ENCODE peak calls at places on chromosome 7, in four cellular contexts. L is K562, E is WTC11, T is HepG2. Y is an unnamed sample.

GRCh38 chr7:98399903-98400537 is 870 bp downstream of the BAIAP2L1 start:
- DNase-seq in T (no peak), L (no peak), E (peak), Y (peak)

GRCh38 chr7:28573059-28573553 is 160.8 kb downstream of the CREB5 start:
- DNase-seq in E (no peak), T (peak), L (no peak), Y (peak)

GRCh38 chr7:104548861-104549260 is 220.5 kb downstream of the LHFPL3 start:
- DNase-seq in E (no peak), L (peak), T (no peak), Y (no peak)

GRCh38 chr7:7971308-7972040 is 2.9 kb downstream of the GLCCI1 start:
- DNase-seq in E (no peak), T (no peak), L (no peak), Y (no peak)

GRCh38 chr7:35729061-35729783 is 34.3 kb upstream of the HERPUD2 start:
- DNase-seq in E (no peak), L (no peak), T (no peak), Y (no peak)

GRCh38 chr7:71419546-71420337 is 287.8 kb downstream of the GALNT17 start:
- DNase-seq in E (no peak), T (no peak), L (no peak), Y (no peak)

GRCh38 chr7:14748461-14748860 is 154.1 kb downstream of the DGKB start:
- DNase-seq in T (no peak), L (no peak), E (no peak), Y (no peak)

GRCh38 chr7:151697515-151697895 is 177.8 kb upstream of the RHEB start:
- DNase-seq in L (no peak), E (no peak), T (no peak), Y (no peak)

GRCh38 chr7:6258440-6259182 is 13.8 kb downstream of the CYTH3 start:
- DNase-seq in L (no peak), T (no peak), E (no peak), Y (no peak)

GRCh38 chr7:155787171-155787851 is 25.0 kb downstream of the SHH start:
- DNase-seq in L (no peak), T (no peak), E (no peak), Y (peak)

GRCh38 chr7:30032310-30033125 is 4.3 kb downstream of the PLEKHA8 start:
- DNase-seq in E (no peak), L (no peak), T (no peak), Y (peak)

GRCh38 chr7:44565097-44565794 is 8.5 kb downstream of the DDX56 start:
- DNase-seq in E (peak), T (peak), L (peak), Y (peak)

GRCh38 chr7:45921699-45922519 is 837 bp upstream of the IGFBP3 start:
- DNase-seq in L (no peak), E (peak), T (peak), Y (peak)
- TF ChIP-seq FOXJ3 in L (no peak), E (no peak), T (no peak), Y (no peak)

GRCh38 chr7:51878869-51879268 is 562.3 kb upstream of the COBL start:
- DNase-seq in L (no peak), T (no peak), E (peak), Y (no peak)
- TF ChIP-seq FOXJ3 in L (no peak), T (no peak), E (no peak), Y (no peak)

GRCh38 chr7:120738816-120739215 is 119.1 kb downstream of the TSPAN12 start:
- DNase-seq in E (no peak), L (no peak), T (no peak), Y (no peak)
- TF ChIP-seq FOXJ3 in E (no peak), L (no peak), T (no peak), Y (no peak)

GRCh38 chr7:130993671-130994365 is 259.8 kb upstream of the KLF14 start:
- DNase-seq in T (no peak), L (no peak), E (no peak), Y (no peak)

GRCh38 chr7:130989006-130989795 is 255.2 kb upstream of the KLF14 start:
- DNase-seq in E (no peak), L (no peak), T (no peak), Y (no peak)

GRCh38 chr7:130987092-130987491 is 253.1 kb upstream of the KLF14 start:
- DNase-seq in E (no peak), L (no peak), T (peak), Y (no peak)

GRCh38 chr7:130988443-130988842 is 254.4 kb upstream of the KLF14 start:
- DNase-seq in E (no peak), L (no peak), T (no peak), Y (peak)

DNA sequence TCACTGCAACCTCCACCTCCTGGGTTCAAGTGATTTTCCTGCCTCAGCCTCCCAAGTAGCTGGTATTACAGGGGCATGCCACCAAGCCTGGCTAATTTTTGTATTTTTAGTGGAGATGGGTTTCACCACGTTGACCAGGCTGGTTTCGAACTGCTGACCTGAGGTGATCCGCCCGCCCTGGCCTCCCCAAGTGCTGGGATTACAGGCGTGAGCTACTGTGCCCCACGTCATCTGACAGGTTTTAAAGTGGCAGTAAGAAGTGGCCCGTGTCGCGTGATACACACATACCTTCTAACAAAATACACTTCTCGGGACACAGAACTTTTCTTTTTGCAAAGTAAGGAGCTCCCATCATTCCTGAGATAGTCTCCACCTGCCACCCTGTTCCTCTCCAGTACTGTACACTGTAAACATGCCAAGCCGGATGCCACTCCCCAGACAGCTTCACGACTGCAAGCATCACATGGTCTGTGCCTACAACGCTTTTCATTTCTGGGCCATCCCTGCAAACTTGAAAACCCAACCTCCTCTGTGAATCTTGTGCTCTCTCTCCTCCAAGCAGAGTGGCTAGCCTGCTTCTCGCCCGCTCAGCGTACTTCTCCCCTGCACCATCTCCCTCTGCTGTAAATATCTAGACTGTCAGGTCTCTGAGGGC is 256.3 kb upstream of the KLF14 start:
- DNase-seq in T (no peak), L (no peak), E (no peak), Y (no peak)
- TF ChIP-seq FOXJ3 in T (no peak), L (no peak), E (no peak), Y (no peak)

DNA sequence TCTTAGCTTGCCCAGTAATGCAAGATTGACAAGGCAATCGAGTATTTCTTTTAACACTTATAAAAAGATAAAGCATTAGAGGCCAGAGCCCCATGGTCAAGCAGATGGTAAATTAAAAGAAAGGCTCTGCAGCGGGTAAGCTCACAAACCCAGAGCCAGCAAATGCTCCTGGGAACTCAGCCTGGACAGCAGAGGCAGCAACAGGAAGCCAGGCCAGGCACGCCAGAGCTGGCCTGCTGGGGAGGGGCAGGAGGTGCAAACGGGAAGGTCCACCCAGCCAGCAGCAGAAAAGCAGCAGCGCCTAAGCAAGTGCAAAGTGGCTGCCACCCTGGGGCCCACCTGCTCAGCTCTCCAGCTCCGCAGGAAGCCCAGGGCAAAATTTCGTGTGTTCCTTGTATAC is 82.8 kb upstream of the GPR22 start:
- DNase-seq in E (peak), L (peak), T (no peak), Y (peak)
- TF ChIP-seq FOXJ3 in E (no peak), L (no peak), T (no peak), Y (peak)

DNA sequence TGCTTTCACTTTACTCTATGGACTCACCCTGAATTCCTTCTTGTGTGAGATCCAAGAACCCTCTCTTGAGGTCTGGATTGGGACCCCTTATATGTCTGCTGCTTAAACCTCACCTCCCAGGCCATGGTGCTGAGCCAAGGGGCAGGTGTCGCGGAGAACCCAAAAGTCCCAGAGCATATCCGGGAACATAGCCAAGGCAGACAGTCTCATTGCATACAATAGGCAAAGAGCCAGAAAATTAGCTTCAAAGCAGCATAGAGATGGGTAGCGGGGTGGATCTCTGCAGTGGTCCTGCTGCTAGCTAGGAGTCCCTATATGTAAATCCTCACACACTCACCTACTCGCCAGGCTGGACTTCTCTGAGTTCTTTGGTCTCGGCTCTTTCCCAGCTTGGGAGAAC is 5.5 kb downstream of the CCL24 start:
- DNase-seq in E (no peak), L (no peak), T (no peak), Y (no peak)
- TF ChIP-seq FOXJ3 in E (no peak), L (no peak), T (no peak), Y (no peak)

DNA sequence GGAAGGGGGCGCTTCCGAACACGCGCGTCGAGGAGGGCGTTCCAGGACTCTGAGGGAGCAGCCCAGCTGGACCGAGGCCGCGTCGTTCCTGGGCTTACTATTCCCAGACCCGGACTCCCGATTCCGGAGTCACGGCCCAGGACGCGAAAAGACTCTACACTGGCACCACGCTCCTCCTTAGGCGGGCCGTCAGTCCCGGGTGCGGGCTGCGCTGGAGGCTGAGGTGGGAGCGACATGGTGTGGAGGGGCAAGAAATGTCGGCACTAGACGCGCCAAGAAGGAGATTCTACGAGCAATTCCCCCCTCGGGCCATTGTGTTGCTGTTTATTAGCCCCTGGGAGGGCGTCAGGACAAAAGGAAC is 584 bp upstream of the RUNDC3B start:
- DNase-seq in E (peak), L (no peak), T (no peak), Y (peak)
- TF ChIP-seq FOXJ3 in E (no peak), L (no peak), T (no peak), Y (no peak)

GRCh38 chr7:54015251-54015650 is 526.9 kb upstream of the VSTM2A start:
- DNase-seq in L (no peak), T (no peak), E (no peak), Y (no peak)
- TF ChIP-seq FOXJ3 in L (no peak), T (no peak), E (no peak), Y (no peak)